ENCODE peak calls at places on chromosomes 6 and 20, in seven cellular contexts. H is A549, O is IMR-90, P is GM12878, I is HepG2, B is SK-N-SH, J is K562. Q is an unnamed sample.

GRCh38 chr6:108966855-108967755 is 118.9 kb downstream of the ARMC2 start:
- DNase-seq in H (no peak), O (peak), P (no peak), I (peak), B (peak), J (no peak), Q (no peak)

GRCh38 chr6:136846046-136846445 is 23.7 kb downstream of the PEX7 start:
- DNase-seq in H (peak), O (peak), P (no peak), I (peak), B (peak), J (peak), Q (no peak)

GRCh38 chr6:122400121-122400450 is 634 bp downstream of the HSF2 start:
- DNase-seq in H (peak), O (no peak), P (no peak), I (peak), B (no peak), J (no peak), Q (no peak)

GRCh38 chr20:62317167-62317655 is 14.4 kb downstream of the ADRM1 start:
- DNase-seq in H (no peak), O (no peak), P (no peak), I (no peak), B (no peak), J (no peak), Q (no peak)

GRCh38 chr6:35419431-35419830 is 32.7 kb upstream of the FANCE start:
- DNase-seq in H (no peak), O (peak), P (no peak), I (peak), B (no peak), J (no peak), Q (no peak)

GRCh38 chr6:90219168-90219985 is 77.3 kb downstream of the BACH2 start:
- DNase-seq in H (no peak), O (peak), P (no peak), I (no peak), B (peak), J (no peak), Q (no peak)

GRCh38 chr6:45522486-45522885 is 144.8 kb upstream of the SUPT3H start:
- DNase-seq in H (no peak), O (no peak), P (no peak), I (no peak), B (no peak), J (no peak), Q (no peak)

GRCh38 chr6:47713200-47713599 is 14.8 kb downstream of the ADGRF4 start:
- DNase-seq in H (no peak), O (no peak), P (no peak), I (no peak), B (no peak), J (no peak), Q (no peak)

DNA sequence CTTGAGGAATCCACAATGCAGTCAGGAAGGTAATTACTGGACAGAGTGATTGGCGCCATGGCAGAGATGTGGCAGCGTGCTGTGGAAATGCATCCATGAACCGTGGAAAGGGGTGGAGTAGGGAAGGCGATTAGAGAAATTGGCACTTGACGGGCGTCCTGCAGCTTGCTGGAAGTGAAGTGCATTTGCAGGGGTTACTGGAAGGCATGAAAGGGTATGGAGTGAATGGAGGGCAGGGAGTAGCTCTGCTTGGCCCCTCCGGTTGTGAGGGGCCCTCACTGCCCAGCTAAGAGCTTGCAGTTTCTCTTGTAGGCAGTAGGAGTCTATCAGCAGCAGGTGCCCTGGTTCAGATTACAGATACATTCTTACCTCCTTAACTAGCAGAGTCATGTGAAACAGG is 122.5 kb upstream of the TIAM2 start:
- DNase-seq in H (no peak), O (no peak), P (no peak), I (no peak), B (no peak), J (no peak), Q (peak)
- TF ChIP-seq RAD21 in H (no peak), O (no peak), P (no peak), I (no peak), B (no peak), J (no peak), Q (peak)

DNA sequence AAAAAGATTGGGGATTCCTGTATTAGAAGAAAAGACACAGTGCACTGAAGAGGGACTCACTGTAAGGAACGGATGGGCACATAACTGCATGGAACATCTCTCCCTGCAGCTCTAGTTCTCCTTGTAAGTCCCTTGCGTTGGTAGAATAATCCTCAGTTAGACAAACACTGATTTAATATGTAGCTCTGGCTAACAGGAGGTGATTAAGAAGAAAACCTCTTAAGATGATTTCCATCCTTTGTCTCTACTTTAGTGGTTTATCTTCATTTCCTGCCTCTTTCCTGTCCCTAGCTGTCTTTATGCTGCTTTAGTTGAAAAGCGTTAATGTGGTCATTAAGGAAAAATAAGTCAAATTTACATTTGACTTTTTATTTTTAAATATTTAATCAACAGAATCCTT is 86.6 kb downstream of the SLC16A10 start:
- DNase-seq in H (no peak), O (no peak), P (no peak), I (no peak), B (no peak), J (no peak), Q (no peak)
- TF ChIP-seq USF2 in H (no peak), O (no peak), P (no peak), I (no peak), B (no peak), J (no peak), Q (no peak)

GRCh38 chr6:70221025-70221714 is 81.7 kb downstream of the COL9A1 start:
- DNase-seq in H (peak), O (peak), P (no peak), I (peak), B (peak), J (peak), Q (no peak)
- TF ChIP-seq RAD21 in H (peak), O (peak), P (peak), I (peak), B (peak), J (peak), Q (peak)

GRCh38 chr6:72217626-72218025 is 331.3 kb downstream of the RIMS1 start:
- DNase-seq in H (no peak), O (no peak), P (no peak), I (no peak), B (no peak), J (no peak), Q (no peak)

GRCh38 chr6:72212686-72213085 is 326.3 kb downstream of the RIMS1 start:
- DNase-seq in H (no peak), O (no peak), P (no peak), I (no peak), B (no peak), J (no peak), Q (no peak)

GRCh38 chr6:72219536-72219935 is 333.2 kb downstream of the RIMS1 start:
- DNase-seq in H (no peak), O (peak), P (no peak), I (no peak), B (no peak), J (no peak), Q (no peak)

GRCh38 chr6:72216222-72217106 is 330.1 kb downstream of the RIMS1 start:
- DNase-seq in H (no peak), O (no peak), P (no peak), I (no peak), B (peak), J (no peak), Q (no peak)

GRCh38 chr6:72218125-72218524 is 331.8 kb downstream of the RIMS1 start:
- DNase-seq in H (peak), O (peak), P (no peak), I (peak), B (peak), J (peak), Q (peak)
- TF ChIP-seq USF2 in H (no peak), O (no peak), P (no peak), I (no peak), B (no peak), J (no peak), Q (no peak)

GRCh38 chr20:1830240-1830639 is 65.0 kb upstream of the SIRPA start:
- DNase-seq in H (peak), O (peak), P (no peak), I (no peak), B (peak), J (no peak), Q (no peak)
- TF ChIP-seq RAD21 in H (no peak), O (peak), P (no peak), I (no peak), B (no peak), J (no peak), Q (no peak)

GRCh38 chr20:4953881-4954280 is 47.4 kb downstream of the SLC23A2 start:
- DNase-seq in H (no peak), O (peak), P (no peak), I (no peak), B (no peak), J (no peak), Q (no peak)

GRCh38 chr20:4957939-4958362 is 43.4 kb downstream of the SLC23A2 start:
- DNase-seq in H (no peak), O (peak), P (no peak), I (no peak), B (no peak), J (no peak), Q (no peak)

GRCh38 chr20:4956200-4956810 is 45.0 kb downstream of the SLC23A2 start:
- DNase-seq in H (peak), O (peak), P (no peak), I (peak), B (peak), J (peak), Q (no peak)

GRCh38 chr20:4959582-4959981 is 41.7 kb downstream of the SLC23A2 start:
- DNase-seq in H (no peak), O (peak), P (no peak), I (no peak), B (no peak), J (no peak), Q (no peak)

DNA sequence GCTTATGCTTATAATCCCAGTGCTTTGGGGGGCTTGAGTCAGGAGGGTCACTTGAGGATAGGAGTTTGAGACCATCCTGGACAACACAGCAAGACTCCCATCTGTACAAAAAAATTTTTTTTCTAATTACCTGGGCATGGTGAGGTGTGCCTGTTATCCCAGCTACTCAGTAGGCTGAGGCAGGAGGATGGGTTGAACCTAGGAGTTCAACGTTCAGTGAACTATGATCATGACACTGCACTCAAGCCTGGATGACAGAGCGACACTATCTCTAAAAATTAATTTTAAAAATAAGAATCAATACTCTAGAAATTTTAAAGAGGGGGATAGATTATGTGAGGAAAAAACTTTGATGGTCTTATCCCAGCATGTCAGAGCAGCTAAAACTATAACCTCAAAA is 44.1 kb downstream of the SLC23A2 start:
- DNase-seq in H (no peak), O (no peak), P (no peak), I (no peak), B (no peak), J (no peak), Q (no peak)
- TF ChIP-seq USF2 in H (no peak), O (no peak), P (no peak), I (no peak), B (no peak), J (no peak), Q (no peak)

GRCh38 chr6:107400748-107401147 is 58.6 kb downstream of the PDSS2 start:
- DNase-seq in H (no peak), O (no peak), P (no peak), I (no peak), B (no peak), J (no peak), Q (no peak)

GRCh38 chr6:107401573-107401972 is 57.8 kb downstream of the PDSS2 start:
- DNase-seq in H (no peak), O (no peak), P (no peak), I (no peak), B (no peak), J (no peak), Q (no peak)

GRCh38 chr6:107402533-107402932 is 56.8 kb downstream of the PDSS2 start:
- DNase-seq in H (no peak), O (no peak), P (no peak), I (no peak), B (no peak), J (no peak), Q (no peak)

GRCh38 chr6:107398005-107398404 is 61.4 kb downstream of the PDSS2 start:
- DNase-seq in H (no peak), O (no peak), P (no peak), I (no peak), B (no peak), J (no peak), Q (no peak)

GRCh38 chr6:107399927-107400326 is 59.4 kb downstream of the PDSS2 start:
- DNase-seq in H (no peak), O (no peak), P (no peak), I (no peak), B (no peak), J (peak), Q (no peak)
- TF ChIP-seq RAD21 in H (no peak), O (no peak), P (no peak), I (no peak), B (no peak), J (no peak), Q (no peak)

Q was measured in H1.